ENCODE peak calls at places on chromosomes 13 and 19, in ten cellular contexts. C is GM23338, H is uterus, P is ovary, G is H9, W is cardiac muscle cell, J is ascending aorta, Q is endothelial cell of umbilical vein, X is neural progenitor cell, E is GM23248. S is an unnamed sample.

GRCh38 chr19:49441210-49441959 is at the start of gene SLC17A7:
- DNase-seq in C (peak; percentile 90), H (peak; percentile 76), P (no peak), G (peak; percentile 91), W (peak; percentile 68), J (no peak), Q (no peak), X (peak; percentile 86), E (peak; percentile 45), S (no peak)

GRCh38 chr19:1243768-1244692 is 2.5 kb downstream of the ATP5F1D start:
- DNase-seq in C (peak; percentile 88), H (peak; percentile 89), P (peak; percentile 88), G (peak; percentile 90), W (peak; percentile 88), J (no peak), Q (peak; percentile 65), X (peak; percentile 89), E (peak; percentile 94), S (no peak)

GRCh38 chr13:81017525-81018152 is 676.7 kb upstream of the SPRY2 start:
- DNase-seq in C (peak; percentile 81), H (no peak), P (no peak), G (no peak), W (peak; percentile 67), J (no peak), Q (peak; percentile 57), X (peak; percentile 70), E (peak; percentile 65), S (no peak)

GRCh38 chr13:47117268-47117667 is 220.4 kb upstream of the HTR2A start:
- DNase-seq in C (no peak), H (no peak), P (no peak), G (no peak), W (no peak), J (no peak), Q (no peak), X (no peak), E (peak; percentile 82), S (no peak)

GRCh38 chr13:79631260-79631659 is 150.3 kb downstream of the NDFIP2 start:
- DNase-seq in C (peak; percentile 12), H (no peak), P (no peak), G (no peak), W (no peak), J (no peak), Q (peak; percentile 93), X (no peak), E (peak; percentile 94), S (no peak)

GRCh38 chr19:540867-541637 is 2.8 kb upstream of the GZMM start:
- DNase-seq in C (no peak), H (no peak), P (no peak), G (peak; percentile 27), W (no peak), J (no peak), Q (no peak), X (no peak), E (no peak), S (no peak)

GRCh38 chr13:77699059-77699680 is 1.7 kb downstream of the SLAIN1 start:
- DNase-seq in C (no peak), H (no peak), P (no peak), G (no peak), W (no peak), J (no peak), Q (no peak), X (no peak), E (no peak), S (no peak)

GRCh38 chr13:66940113-66940512 is 290.0 kb downstream of the PCDH9 start:
- DNase-seq in C (no peak), H (no peak), P (no peak), G (no peak), W (no peak), J (no peak), Q (peak; percentile 47), X (no peak), E (no peak), S (no peak)

GRCh38 chr19:45598267-45599011 is 3.6 kb downstream of the GPR4 start:
- DNase-seq in C (no peak), H (no peak), P (no peak), G (no peak), W (no peak), J (no peak), Q (peak; percentile 63), X (no peak), E (peak; percentile 46), S (no peak)

GRCh38 chr19:49161987-49162386 is 4.4 kb downstream of the TRPM4 start:
- DNase-seq in C (no peak), H (no peak), P (no peak), G (no peak), W (no peak), J (no peak), Q (peak; percentile 77), X (no peak), E (peak; percentile 29), S (no peak)

GRCh38 chr13:112968910-112969691 is at the start of gene MCF2L:
- DNase-seq in C (peak; percentile 73), H (no peak), P (peak; percentile 68), G (peak; percentile 57), W (peak; percentile 56), J (no peak), Q (peak; percentile 10), X (peak; percentile 68), E (peak; percentile 52), S (no peak)
- H3K27ac ChIP-seq in C (no peak within 1 kb of the TSS), H (peak within 1 kb of the TSS; percentile 18), P (no peak within 1 kb of the TSS), G (no peak within 1 kb of the TSS), W (no peak within 1 kb of the TSS), J (no peak within 1 kb of the TSS), Q (no peak within 1 kb of the TSS), X (no peak within 1 kb of the TSS), E (no peak within 1 kb of the TSS), S (no peak within 1 kb of the TSS)

GRCh38 chr13:44278164-44278563 is 95.5 kb upstream of the SERP2 start:
- DNase-seq in C (no peak), H (no peak), P (no peak), G (no peak), W (no peak), J (no peak), Q (peak; percentile 62), X (no peak), E (no peak), S (no peak)

GRCh38 chr13:44281252-44282000 is 92.2 kb upstream of the SERP2 start:
- DNase-seq in C (no peak), H (no peak), P (no peak), G (no peak), W (no peak), J (no peak), Q (no peak), X (no peak), E (no peak), S (no peak)

GRCh38 chr13:44283598-44283997 is 90.0 kb upstream of the SERP2 start:
- DNase-seq in C (peak; percentile 43), H (no peak), P (no peak), G (no peak), W (no peak), J (no peak), Q (no peak), X (no peak), E (no peak), S (no peak)

GRCh38 chr13:44277459-44277858 is 96.2 kb upstream of the SERP2 start:
- DNase-seq in C (no peak), H (no peak), P (no peak), G (no peak), W (no peak), J (no peak), Q (no peak), X (no peak), E (no peak), S (no peak)

GRCh38 chr13:44280461-44280860 is 93.2 kb upstream of the SERP2 start:
- DNase-seq in C (no peak), H (no peak), P (no peak), G (no peak), W (no peak), J (no peak), Q (no peak), X (no peak), E (peak; percentile 18), S (no peak)
- H3K4me1 ChIP-seq in C (peaks cover 7% of the 10 kb centered on the region), H (no peaks in the 10 kb centered on the region), P (no peaks in the 10 kb centered on the region), G (no peaks in the 10 kb centered on the region), W (peaks cover 11% of the 10 kb centered on the region), J (no peaks in the 10 kb centered on the region), Q (peaks cover 10% of the 10 kb centered on the region), X (no peaks in the 10 kb centered on the region), E (no peaks in the 10 kb centered on the region), S (no peaks in the 10 kb centered on the region)

DNA sequence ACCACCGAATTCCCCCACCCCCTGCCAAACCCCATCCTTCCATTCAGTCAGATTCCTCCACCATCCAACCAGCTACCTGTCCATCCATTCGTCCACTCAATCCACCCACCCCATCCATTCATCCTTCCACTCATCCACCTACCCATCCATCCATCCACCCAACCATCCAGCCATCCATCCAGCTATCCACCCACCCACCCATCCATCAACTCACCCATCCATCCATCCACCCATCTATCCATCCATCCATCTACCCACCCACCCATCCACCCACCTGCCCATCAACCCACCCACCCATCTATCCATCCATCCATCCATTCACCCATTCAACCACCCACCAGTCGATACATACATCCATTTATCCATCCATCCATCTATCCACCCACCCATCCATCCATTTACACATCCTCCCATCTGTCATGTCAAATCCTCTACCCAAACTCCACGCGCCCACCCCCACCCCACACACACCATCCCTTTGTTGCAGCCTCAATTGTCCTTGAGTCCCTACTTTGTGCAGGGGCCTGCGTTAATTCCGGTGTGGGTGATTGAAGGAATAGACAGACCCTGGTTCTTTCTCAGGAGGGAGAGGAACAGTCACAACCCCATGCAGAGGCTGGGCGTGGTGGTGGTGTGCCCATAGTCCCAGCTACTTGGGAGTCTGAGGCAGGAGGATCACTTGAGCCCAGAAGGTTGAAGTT is 5.3 kb upstream of the SLC5A5 start:
- DNase-seq in C (no peak), H (no peak), P (no peak), G (no peak), W (no peak), J (no peak), Q (no peak), X (no peak), E (no peak), S (no peak)
- H3K27ac ChIP-seq in C (no peak overlapping the region), H (no peak overlapping the region), P (no peak overlapping the region), G (no peak overlapping the region), W (no peak overlapping the region), J (no peak overlapping the region), Q (no peak overlapping the region), X (no peak overlapping the region), E (no peak overlapping the region), S (no peak overlapping the region)

GRCh38 chr19:13005253-13005652 is 10.0 kb downstream of the NFIX start:
- DNase-seq in C (no peak), H (no peak), P (no peak), G (no peak), W (no peak), J (no peak), Q (no peak), X (no peak), E (no peak), S (no peak)
- H3K4me1 ChIP-seq in C (peaks cover 9% of the 10 kb centered on the region), H (peaks cover 49% of the 10 kb centered on the region), P (peaks cover 55% of the 10 kb centered on the region), G (no peaks in the 10 kb centered on the region), W (no peaks in the 10 kb centered on the region), J (peaks cover 37% of the 10 kb centered on the region), Q (no peaks in the 10 kb centered on the region), X (no peaks in the 10 kb centered on the region), E (peaks cover 40% of the 10 kb centered on the region), S (peaks cover 66% of the 10 kb centered on the region)

DNA sequence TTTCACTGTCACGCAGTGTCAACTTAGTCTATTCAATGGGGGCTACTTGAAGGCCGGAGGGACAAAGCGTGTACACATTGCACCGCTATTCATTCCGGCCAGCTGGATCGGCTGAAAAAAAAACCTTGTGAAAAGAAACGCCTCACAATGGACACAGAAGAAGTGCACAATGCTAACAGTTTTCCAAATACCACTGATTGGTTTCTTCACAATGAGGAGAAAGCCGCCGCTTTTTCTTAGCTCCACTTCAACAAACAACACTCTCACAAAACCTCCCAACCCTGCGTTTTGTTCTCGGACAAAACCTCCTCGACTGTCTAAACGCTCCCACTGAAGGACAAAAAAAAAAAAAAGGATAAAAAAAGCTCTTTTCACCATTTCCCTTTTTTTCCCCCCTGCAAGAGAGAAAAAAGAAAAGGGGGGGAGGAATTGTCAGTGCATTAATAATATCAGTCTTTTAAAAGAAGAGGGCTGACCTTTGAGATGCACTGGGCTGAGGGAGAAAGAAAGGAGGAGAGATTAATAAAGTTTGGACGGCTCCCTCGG is 5.4 kb downstream of the SOX21 start:
- DNase-seq in C (peak; percentile 54), H (no peak), P (no peak), G (no peak), W (no peak), J (no peak), Q (no peak), X (peak; percentile 96), E (no peak), S (no peak)
- H3K27ac ChIP-seq in C (peak overlapping the region; percentile 86), H (no peak overlapping the region), P (no peak overlapping the region), G (no peak overlapping the region), W (no peak overlapping the region), J (no peak overlapping the region), Q (no peak overlapping the region), X (peak overlapping the region; percentile 100), E (no peak overlapping the region), S (no peak overlapping the region)

S was measured in thoracic aorta.